ENCODE peak calls at places on chromosomes 2 and 18, in ten cellular contexts. N is ureter, P is sciatic nerve, O is Daoy, L is aorta, C is GM23248, V is stromal cell of bone marrow, G is bronchial epithelial cell, Z is NCI-H524, Y is IMR-90. W is an unnamed sample.

GRCh38 chr2:9547272-9547991 is 8.2 kb downstream of the ADAM17 start:
- DNase-seq in N (no peak), P (no peak), O (no peak), L (no peak), C (peak), V (peak), G (no peak), Z (no peak), Y (peak), W (no peak)

GRCh38 chr2:207993141-207993763 is 32.1 kb downstream of the PLEKHM3 start:
- DNase-seq in N (no peak), P (no peak), O (peak), L (no peak), C (peak), V (peak), G (peak), Z (no peak), Y (peak), W (no peak)

GRCh38 chr2:211611061-211611518 is 927.5 kb downstream of the ERBB4 start:
- DNase-seq in N (no peak), P (no peak), O (peak), L (no peak), C (peak), V (no peak), G (no peak), Z (no peak), Y (no peak), W (no peak)

GRCh38 chr2:211654211-211654780 is 884.3 kb downstream of the ERBB4 start:
- DNase-seq in N (no peak), P (no peak), O (no peak), L (no peak), C (no peak), V (no peak), G (no peak), Z (no peak), Y (no peak), W (no peak)

GRCh38 chr18:79200546-79201268 is 131.5 kb downstream of the ATP9B start:
- DNase-seq in N (peak), P (peak), O (peak), L (peak), C (peak), V (no peak), G (peak), Z (peak), Y (peak), W (peak)

GRCh38 chr2:28004086-28004485 is 113.6 kb downstream of the BABAM2 start:
- DNase-seq in N (no peak), P (no peak), O (peak), L (no peak), C (peak), V (peak), G (peak), Z (no peak), Y (peak), W (peak)

GRCh38 chr2:65566617-65567016 is 134.2 kb upstream of the SPRED2 start:
- DNase-seq in N (peak), P (no peak), O (no peak), L (no peak), C (no peak), V (no peak), G (peak), Z (no peak), Y (no peak), W (peak)

GRCh38 chr2:156687715-156688114 is 251.5 kb downstream of the GPD2 start:
- DNase-seq in N (no peak), P (no peak), O (no peak), L (no peak), C (peak), V (peak), G (peak), Z (no peak), Y (peak), W (peak)

GRCh38 chr2:69816923-69817542 is 12.4 kb upstream of the GMCL1 start:
- DNase-seq in N (peak), P (peak), O (peak), L (no peak), C (peak), V (peak), G (peak), Z (peak), Y (peak), W (peak)

GRCh38 chr18:2878656-2879330 is 32.0 kb downstream of the EMILIN2 start:
- DNase-seq in N (no peak), P (no peak), O (no peak), L (no peak), C (no peak), V (no peak), G (no peak), Z (peak), Y (no peak), W (no peak)

GRCh38 chr2:240337028-240337427 is 98.4 kb upstream of the GPC1 start:
- DNase-seq in N (peak), P (no peak), O (no peak), L (no peak), C (no peak), V (no peak), G (no peak), Z (no peak), Y (no peak), W (no peak)

GRCh38 chr2:229313591-229313990 is 42.5 kb upstream of the PID1 start:
- DNase-seq in N (no peak), P (no peak), O (peak), L (no peak), C (peak), V (peak), G (peak), Z (no peak), Y (peak), W (peak)

GRCh38 chr2:216163518-216163917 is 54.4 kb downstream of the XRCC5 start:
- DNase-seq in N (no peak), P (no peak), O (no peak), L (no peak), C (no peak), V (no peak), G (no peak), Z (no peak), Y (peak), W (no peak)

W was measured in MCF 10A.